ENCODE peak calls at places on chromosomes 2 and 18, in eight cellular contexts. Y is thyroid gland; P is psoas muscle; E is right lobe of liver; G is CD4-positive, alpha-beta memory T cell; M is tibial artery; F is small intestine; D is neural progenitor cell. H is an unnamed sample. For H3K4me1 and H3K27me3, the result is how much of the 10 kb centered on the place peaks cover.

GRCh38 chr2:157838442-157839161 is 37.5 kb downstream of the ACVR1 start:
- DNase-seq in Y (peak), P (peak), E (peak), G (no peak), M (peak), F (peak), D (peak), H (peak)

GRCh38 chr18:48921305-48922202 is 29.2 kb downstream of the SMAD7 start:
- DNase-seq in Y (no peak), P (no peak), E (no peak), G (no peak), M (no peak), F (no peak), D (peak), H (no peak)

GRCh38 chr2:27087823-27088410 is 1.3 kb downstream of the KHK start:
- DNase-seq in Y (no peak), P (peak), E (no peak), G (no peak), M (no peak), F (peak), D (no peak), H (no peak)

GRCh38 chr2:174844295-174844708 is 80.0 kb upstream of the CHRNA1 start:
- DNase-seq in Y (no peak), P (no peak), E (no peak), G (peak), M (no peak), F (no peak), D (no peak), H (no peak)

GRCh38 chr2:8511868-8512612 is 169.8 kb upstream of the ID2 start:
- DNase-seq in Y (no peak), P (no peak), E (no peak), G (no peak), M (no peak), F (no peak), D (no peak), H (no peak)

GRCh38 chr2:174681983-174682577 is 82.2 kb downstream of the CHRNA1 start:
- DNase-seq in Y (peak), P (peak), E (peak), G (peak), M (peak), F (no peak), D (peak), H (peak)

GRCh38 chr2:65654496-65654895 is 222.1 kb upstream of the SPRED2 start:
- DNase-seq in Y (no peak), P (no peak), E (no peak), G (no peak), M (no peak), F (no peak), D (no peak), H (no peak)

GRCh38 chr2:98761267-98761781 is 30.4 kb upstream of the MGAT4A start:
- DNase-seq in Y (no peak), P (no peak), E (no peak), G (peak), M (no peak), F (no peak), D (no peak), H (no peak)

GRCh38 chr2:230986520-230987136 is 9.3 kb upstream of the SPATA3 start:
- DNase-seq in Y (no peak), P (no peak), E (no peak), G (no peak), M (no peak), F (no peak), D (no peak), H (no peak)

GRCh38 chr18:11752116-11752911 is 63.2 kb downstream of the GNAL start:
- DNase-seq in Y (peak), P (no peak), E (no peak), G (no peak), M (no peak), F (no peak), D (peak), H (no peak)

GRCh38 chr2:157172239-157172638 is 85.3 kb upstream of the GALNT5 start:
- DNase-seq in Y (no peak), P (no peak), E (no peak), G (no peak), M (no peak), F (no peak), D (no peak), H (no peak)

GRCh38 chr18:46622999-46623398 is 34.0 kb downstream of the LOXHD1 start:
- DNase-seq in Y (no peak), P (no peak), E (no peak), G (no peak), M (no peak), F (no peak), D (no peak), H (no peak)

GRCh38 chr2:41061371-41061770 is 609.5 kb upstream of the SLC8A1 start:
- DNase-seq in Y (no peak), P (no peak), E (no peak), G (no peak), M (no peak), F (no peak), D (no peak), H (no peak)

GRCh38 chr2:185219981-185220380 is 518.6 kb upstream of the FSIP2 start:
- DNase-seq in Y (no peak), P (no peak), E (no peak), G (no peak), M (no peak), F (no peak), D (no peak), H (no peak)

GRCh38 chr18:25348361-25349130 is 3.4 kb downstream of the ZNF521 start:
- DNase-seq in Y (peak), P (no peak), E (no peak), G (no peak), M (no peak), F (no peak), D (no peak), H (no peak)

GRCh38 chr18:21391074-21391673 is 149.1 kb downstream of the GREB1L start:
- DNase-seq in Y (no peak), P (no peak), E (no peak), G (no peak), M (no peak), F (peak), D (no peak), H (no peak)

GRCh38 chr2:44941551-44942234 is at the start of gene SIX3:
- DNase-seq in Y (no peak), P (no peak), E (no peak), G (peak), M (no peak), F (peak), D (peak), H (no peak)

GRCh38 chr18:54558609-54559585 is 32.1 kb upstream of the DYNAP start:
- DNase-seq in Y (no peak), P (no peak), E (no peak), G (peak), M (no peak), F (peak), D (peak), H (no peak)

GRCh38 chr2:148660999-148661398 is 16.4 kb downstream of the EPC2 start:
- DNase-seq in Y (no peak), P (no peak), E (no peak), G (no peak), M (no peak), F (no peak), D (no peak), H (no peak)

GRCh38 chr2:55051026-55051866 is 995 bp upstream of the RTN4 start:
- DNase-seq in Y (peak), P (peak), E (no peak), G (no peak), M (peak), F (peak), D (peak), H (peak)

GRCh38 chr2:78063246-78064020 is 541.3 kb upstream of the LRRTM4 start:
- DNase-seq in Y (no peak), P (no peak), E (no peak), G (no peak), M (no peak), F (no peak), D (no peak), H (no peak)

GRCh38 chr2:204258900-204259299 is 286.4 kb upstream of the PARD3B start:
- DNase-seq in Y (no peak), P (no peak), E (no peak), G (no peak), M (no peak), F (peak), D (no peak), H (no peak)

GRCh38 chr18:48300463-48300961 is 108.7 kb downstream of the ZBTB7C start:
- DNase-seq in Y (no peak), P (no peak), E (no peak), G (no peak), M (peak), F (peak), D (peak), H (peak)

GRCh38 chr2:15145919-15146318 is 415.2 kb downstream of the NBAS start:
- DNase-seq in Y (no peak), P (no peak), E (no peak), G (no peak), M (no peak), F (no peak), D (no peak), H (no peak)

GRCh38 chr18:6397931-6398566 is 16.7 kb downstream of the L3MBTL4 start:
- DNase-seq in Y (peak), P (no peak), E (no peak), G (no peak), M (no peak), F (no peak), D (no peak), H (no peak)

GRCh38 chr2:98869272-98869641 is 66.8 kb downstream of the CRACDL start:
- DNase-seq in Y (peak), P (no peak), E (no peak), G (no peak), M (no peak), F (peak), D (no peak), H (no peak)

GRCh38 chr2:96815326-96816126 is 542 bp upstream of the CNNM3 start:
- DNase-seq in Y (no peak), P (no peak), E (peak), G (no peak), M (peak), F (peak), D (peak), H (no peak)

GRCh38 chr2:9813312-9814128 is 29.8 kb upstream of the TAF1B start:
- DNase-seq in Y (peak), P (peak), E (peak), G (peak), M (peak), F (peak), D (peak), H (peak)

GRCh38 chr2:71896385-71897144 is 251.1 kb downstream of the CYP26B1 start:
- DNase-seq in Y (no peak), P (no peak), E (no peak), G (no peak), M (no peak), F (no peak), D (no peak), H (no peak)

GRCh38 chr2:120470717-120471060 is 124.8 kb downstream of the INHBB start:
- DNase-seq in Y (peak), P (peak), E (no peak), G (no peak), M (peak), F (no peak), D (no peak), H (no peak)
- H3K27ac ChIP-seq in Y (peak), P (peak), E (peak), G (no peak), M (peak), F (peak), D (no peak), H (peak)

GRCh38 chr18:22828171-22828570 is 105.0 kb upstream of the RBBP8 start:
- DNase-seq in Y (no peak), P (no peak), E (no peak), G (no peak), M (no peak), F (no peak), D (no peak), H (no peak)

GRCh38 chr18:22827741-22828140 is 105.4 kb upstream of the RBBP8 start:
- DNase-seq in Y (no peak), P (no peak), E (no peak), G (no peak), M (no peak), F (no peak), D (no peak), H (no peak)

GRCh38 chr18:22831441-22831904 is 101.7 kb upstream of the RBBP8 start:
- DNase-seq in Y (no peak), P (no peak), E (no peak), G (no peak), M (no peak), F (peak), D (no peak), H (no peak)

GRCh38 chr18:22830511-22830910 is 102.6 kb upstream of the RBBP8 start:
- DNase-seq in Y (no peak), P (no peak), E (no peak), G (no peak), M (no peak), F (no peak), D (no peak), H (no peak)

GRCh38 chr18:22829781-22830180 is 103.3 kb upstream of the RBBP8 start:
- DNase-seq in Y (no peak), P (no peak), E (no peak), G (no peak), M (no peak), F (no peak), D (no peak), H (no peak)
- H3K4me1 ChIP-seq in Y (under half), P (under half), E (under half), G (under half), M (under half), F (under half), D (under half), H (under half)

DNA sequence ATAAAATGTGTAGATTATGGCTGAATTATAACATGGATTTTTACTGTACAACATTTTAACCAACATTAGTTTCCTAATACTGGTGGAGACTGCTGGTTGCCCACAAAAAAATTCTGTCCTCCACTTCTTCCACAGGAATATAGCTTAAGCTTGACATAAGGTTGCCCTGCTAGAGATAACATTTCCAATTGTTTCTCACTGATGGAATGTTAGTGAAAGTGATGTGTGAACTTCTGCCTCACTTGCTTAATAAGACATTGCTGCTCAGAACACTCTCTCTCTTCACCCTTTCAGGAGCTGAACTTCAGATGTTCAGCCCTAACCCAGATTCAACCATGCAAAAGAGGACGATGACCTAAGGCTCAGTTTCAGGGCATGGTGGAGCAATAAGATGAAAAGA is 2.7 kb upstream of the SGPP2 start:
- DNase-seq in Y (no peak), P (no peak), E (no peak), G (no peak), M (no peak), F (no peak), D (no peak), H (no peak)
- H3K27me3 ChIP-seq in Y (under half), P (under half), E (under half), G (under half), M (under half), F (under half), D (half or more), H (under half)

DNA sequence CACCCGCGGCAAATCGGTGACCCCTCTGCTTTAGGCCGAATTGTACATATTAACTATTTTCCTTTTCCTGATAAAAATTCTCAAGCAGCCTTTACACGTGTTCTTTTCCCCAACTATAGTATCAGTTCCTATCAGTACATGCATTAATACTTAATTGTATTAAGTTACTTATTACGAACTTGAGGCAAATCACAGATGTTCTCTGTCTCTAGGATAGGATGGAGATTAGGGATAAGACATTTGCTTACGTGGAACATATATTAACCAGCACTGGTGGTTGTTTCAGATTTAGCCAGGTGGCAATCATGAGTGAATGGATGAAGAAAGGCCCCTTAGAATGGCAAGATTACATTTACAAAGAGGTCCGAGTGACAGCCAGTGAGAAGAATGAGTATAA is 674 bp downstream of the GEMIN6 start:
- DNase-seq in Y (no peak), P (no peak), E (no peak), G (no peak), M (no peak), F (no peak), D (peak), H (no peak)
- H3K27ac ChIP-seq in Y (peak), P (peak), E (no peak), G (peak), M (peak), F (peak), D (no peak), H (peak)

GRCh38 chr2:239113164-239113563 is 265.3 kb downstream of the TWIST2 start:
- DNase-seq in Y (no peak), P (no peak), E (no peak), G (no peak), M (no peak), F (peak), D (no peak), H (peak)

GRCh38 chr2:239113592-239113991 is 265.7 kb downstream of the TWIST2 start:
- DNase-seq in Y (no peak), P (no peak), E (no peak), G (no peak), M (no peak), F (no peak), D (no peak), H (no peak)

GRCh38 chr2:239111401-239112100 is 263.7 kb downstream of the TWIST2 start:
- DNase-seq in Y (no peak), P (no peak), E (no peak), G (no peak), M (no peak), F (no peak), D (no peak), H (no peak)

GRCh38 chr2:239110595-239111048 is 262.7 kb downstream of the TWIST2 start:
- DNase-seq in Y (no peak), P (no peak), E (no peak), G (no peak), M (no peak), F (no peak), D (no peak), H (no peak)

GRCh38 chr2:239112127-239112774 is 264.4 kb downstream of the TWIST2 start:
- DNase-seq in Y (no peak), P (no peak), E (no peak), G (no peak), M (no peak), F (no peak), D (no peak), H (no peak)
- H3K4me1 ChIP-seq in Y (under half), P (under half), E (under half), G (under half), M (under half), F (under half), D (under half), H (under half)

DNA sequence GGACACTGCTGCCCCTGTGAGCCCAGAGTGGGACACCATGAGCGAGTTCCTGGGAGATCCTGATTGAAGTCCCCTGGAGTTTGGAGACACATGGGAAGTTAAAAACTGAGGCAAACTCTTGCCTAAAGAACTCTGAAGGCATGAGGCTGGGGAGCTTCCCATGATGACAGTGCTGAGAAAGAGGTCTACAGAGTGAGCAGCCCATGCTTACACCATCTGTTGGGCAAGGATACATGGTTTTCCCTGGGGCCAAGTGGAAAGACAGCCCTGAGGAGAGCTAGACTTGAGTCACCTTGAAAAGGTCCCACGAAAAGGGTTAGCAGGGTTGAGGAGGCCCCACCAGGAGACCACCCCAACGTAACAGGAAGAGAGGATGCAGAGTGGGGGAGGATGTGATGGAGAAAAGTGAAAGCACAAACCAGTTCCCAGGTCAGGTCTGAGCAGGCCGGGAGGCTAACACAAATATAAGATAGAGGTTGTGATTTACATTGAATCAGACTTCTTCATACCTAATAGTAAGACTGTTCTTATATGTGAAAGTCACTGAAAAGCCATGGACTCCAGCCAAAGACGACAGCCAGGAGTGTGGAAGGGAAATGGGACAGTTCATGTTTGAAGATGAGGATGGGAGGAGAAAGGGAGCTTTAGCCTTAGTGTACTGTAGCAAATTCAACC is 13.5 kb upstream of the FEZ2 start:
- DNase-seq in Y (no peak), P (no peak), E (no peak), G (no peak), M (no peak), F (no peak), D (no peak), H (no peak)
- H3K27me3 ChIP-seq in Y (under half), P (under half), E (under half), G (under half), M (under half), F (under half), D (under half), H (under half)

GRCh38 chr2:103213028-103213542 is 451.3 kb downstream of the TMEM182 start:
- DNase-seq in Y (no peak), P (no peak), E (no peak), G (no peak), M (no peak), F (no peak), D (no peak), H (no peak)

GRCh38 chr2:103208916-103209315 is 447.1 kb downstream of the TMEM182 start:
- DNase-seq in Y (no peak), P (no peak), E (no peak), G (no peak), M (no peak), F (no peak), D (no peak), H (no peak)
- H3K27ac ChIP-seq in Y (no peak), P (no peak), E (no peak), G (no peak), M (no peak), F (no peak), D (no peak), H (no peak)